ENCODE peak calls at places on chromosome 7, in nine cellular contexts. L, E, C, B, K, R, Z, F and W are unnamed samples.

GRCh38 chr7:18400281-18400680 is 95.3 kb upstream of the HDAC9 start:
- DNase-seq in K (no peak), C (no peak), R (peak), B (no peak), E (no peak), Z (no peak), F (no peak), L (no peak), W (no peak)

GRCh38 chr7:28418311-28418710 is 6.0 kb downstream of the CREB5 start:
- DNase-seq in F (no peak), Z (no peak), C (no peak), B (no peak), K (no peak), R (no peak), L (no peak), E (no peak), W (no peak)

GRCh38 chr7:26664735-26665420 is 199.5 kb downstream of the SKAP2 start:
- DNase-seq in F (peak), E (no peak), K (no peak), L (peak), Z (no peak), R (peak), B (no peak), C (peak), W (no peak)

GRCh38 chr7:150734293-150734692 is 2.9 kb upstream of the GIMAP5 start:
- DNase-seq in Z (no peak), L (no peak), R (no peak), B (no peak), C (no peak), F (no peak), E (no peak), K (no peak), W (no peak)

GRCh38 chr7:4144171-4144701 is 537.9 kb upstream of the FOXK1 start:
- DNase-seq in F (no peak), Z (peak), E (no peak), K (no peak), R (no peak), C (no peak), B (no peak), L (no peak), W (no peak)

GRCh38 chr7:18384491-18385143 is 110.9 kb upstream of the HDAC9 start:
- DNase-seq in Z (no peak), R (peak), F (no peak), C (no peak), K (no peak), L (no peak), B (no peak), E (no peak), W (no peak)

GRCh38 chr7:149229526-149229925 is 9.9 kb upstream of the ZNF212 start:
- DNase-seq in L (no peak), R (no peak), B (no peak), K (no peak), Z (no peak), E (no peak), C (no peak), F (no peak), W (no peak)

GRCh38 chr7:131151034-131151433 is 176.6 kb upstream of the MKLN1 start:
- DNase-seq in R (no peak), C (no peak), E (no peak), K (peak), L (no peak), F (no peak), Z (no peak), B (no peak), W (no peak)

GRCh38 chr7:127391591-127392181 is 822 bp downstream of the ZNF800 start:
- DNase-seq in B (peak), F (peak), E (peak), Z (peak), C (peak), K (peak), L (peak), R (peak), W (peak)

GRCh38 chr7:121479466-121479865 is 83.4 kb upstream of the FAM3C start:
- DNase-seq in F (no peak), E (no peak), K (no peak), Z (no peak), R (no peak), B (no peak), C (peak), L (no peak), W (no peak)

GRCh38 chr7:40156988-40157387 is 22.2 kb downstream of the SUGCT start:
- DNase-seq in K (no peak), E (no peak), Z (no peak), B (no peak), C (no peak), L (no peak), F (no peak), R (no peak), W (no peak)

GRCh38 chr7:85695041-85695990 is 508.5 kb upstream of the SEMA3D start:
- DNase-seq in R (peak), B (peak), E (peak), L (peak), C (peak), Z (no peak), F (no peak), K (no peak), W (no peak)

GRCh38 chr7:85806321-85806720 is 619.5 kb upstream of the SEMA3D start:
- DNase-seq in L (no peak), K (no peak), F (no peak), E (no peak), B (peak), Z (no peak), C (no peak), R (no peak), W (no peak)

GRCh38 chr7:15801565-15801964 is 115.1 kb upstream of the MEOX2 start:
- DNase-seq in C (peak), Z (no peak), R (peak), E (peak), K (peak), F (peak), L (peak), B (no peak), W (no peak)

GRCh38 chr7:74047804-74048380 is 19.9 kb downstream of the ELN start:
- DNase-seq in E (no peak), Z (no peak), R (no peak), L (no peak), C (no peak), B (no peak), K (peak), F (no peak), W (no peak)

GRCh38 chr7:126203185-126203584 is 1049.6 kb downstream of the GRM8 start:
- DNase-seq in R (no peak), C (no peak), B (no peak), E (no peak), F (no peak), L (no peak), K (no peak), Z (no peak), W (no peak)

GRCh38 chr7:52962402-52962801 is 73.0 kb upstream of the POM121L12 start:
- DNase-seq in F (no peak), L (no peak), C (no peak), Z (no peak), K (no peak), E (no peak), B (no peak), R (no peak), W (no peak)

GRCh38 chr7:90709501-90710465 is 113.7 kb downstream of the CDK14 start:
- DNase-seq in K (no peak), E (peak), C (peak), R (peak), Z (no peak), L (peak), B (no peak), F (no peak), W (no peak)

GRCh38 chr7:37181550-37181932 is 267.1 kb downstream of the ELMO1 start:
- DNase-seq in R (no peak), K (no peak), C (no peak), B (no peak), F (no peak), L (no peak), E (no peak), Z (no peak), W (no peak)

GRCh38 chr7:42161723-42162122 is 75.3 kb downstream of the GLI3 start:
- DNase-seq in L (peak), K (no peak), Z (no peak), R (no peak), F (no peak), E (no peak), B (no peak), C (peak), W (no peak)

GRCh38 chr7:106071999-106072714 is 40.0 kb downstream of the SYPL1 start:
- DNase-seq in R (peak), C (peak), L (no peak), F (no peak), E (no peak), K (no peak), Z (no peak), B (no peak), W (no peak)

GRCh38 chr7:12107841-12108249 is 103.2 kb upstream of the TMEM106B start:
- DNase-seq in B (peak), K (no peak), L (no peak), R (peak), C (no peak), E (peak), F (no peak), Z (no peak), W (no peak)

GRCh38 chr7:12110425-12110824 is 100.7 kb upstream of the TMEM106B start:
- DNase-seq in B (peak), F (no peak), E (no peak), R (no peak), C (no peak), K (no peak), Z (no peak), L (no peak), W (no peak)

GRCh38 chr7:12111461-12112405 is 99.4 kb upstream of the TMEM106B start:
- DNase-seq in R (peak), E (peak), L (peak), C (peak), B (no peak), Z (no peak), K (peak), F (peak), W (no peak)
- TF ChIP-seq CTCF in R (no peak), E (peak), L (no peak), C (peak), B (no peak), Z (no peak), K (no peak), F (no peak), W (no peak)

GRCh38 chr7:124152859-124153692 is 120.2 kb upstream of the TMEM229A start:
- DNase-seq in E (peak), C (peak), K (no peak), Z (no peak), B (peak), L (peak), R (peak), F (no peak), W (no peak)
- TF ChIP-seq CTCF in E (peak), C (peak), K (peak), Z (peak), B (peak), L (peak), R (peak), F (no peak), W (peak)

DNA sequence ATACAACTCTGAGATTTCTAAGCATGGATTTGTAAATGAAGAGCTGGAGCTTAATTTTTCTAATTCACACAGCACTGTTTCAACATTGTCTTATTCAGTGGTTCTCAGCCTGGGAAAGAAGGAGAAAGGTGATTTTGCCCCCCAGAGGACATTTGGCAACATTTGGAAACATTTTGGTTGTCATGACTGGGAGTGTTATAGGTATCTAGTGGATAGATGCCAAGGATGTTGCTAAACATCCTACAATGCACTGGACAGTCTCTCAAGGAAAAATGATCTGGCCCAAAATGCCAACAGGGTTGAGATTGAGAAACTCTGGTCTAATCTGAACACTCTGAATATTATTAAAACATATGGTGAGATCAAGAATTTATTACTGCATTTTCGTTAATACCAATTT is 3.8 kb upstream of the CAV2 start:
- DNase-seq in F (no peak), R (no peak), B (peak), C (peak), E (no peak), Z (no peak), L (peak), K (no peak), W (no peak)
- TF ChIP-seq CTCF in F (no peak), R (no peak), B (no peak), C (no peak), E (no peak), Z (no peak), L (no peak), K (no peak), W (no peak)

DNA sequence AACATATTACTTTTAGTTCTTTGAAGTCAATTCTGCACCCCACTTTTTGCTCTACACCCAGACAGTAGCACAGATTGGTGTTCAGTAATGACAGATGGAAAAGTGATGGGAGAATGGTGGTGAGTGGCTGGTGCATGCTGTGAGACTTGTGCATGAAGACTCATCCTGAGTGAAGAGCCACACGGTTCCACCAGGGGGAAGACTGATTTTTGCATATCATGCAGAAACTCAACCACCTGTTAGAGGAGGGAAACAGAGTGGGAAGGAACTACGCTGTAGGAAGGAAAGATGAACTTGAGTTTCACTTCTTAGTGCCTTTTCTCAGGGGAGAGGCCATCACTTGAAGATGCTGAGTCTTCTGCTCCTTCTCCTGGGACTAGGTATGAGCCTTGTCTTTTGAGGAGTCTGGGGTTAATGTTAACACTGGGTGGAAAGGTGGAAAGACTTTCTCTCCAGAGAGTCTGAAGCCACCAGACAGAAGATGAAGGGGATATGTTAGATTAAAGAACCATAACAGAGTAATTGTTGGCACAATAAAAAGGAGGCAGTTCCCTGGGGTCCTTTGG is 9.3 kb upstream of the PRSS1 start:
- DNase-seq in F (no peak), E (no peak), R (no peak), Z (no peak), K (no peak), L (peak), C (peak), B (no peak), W (no peak)
- TF ChIP-seq CTCF in F (no peak), E (peak), R (no peak), Z (no peak), K (no peak), L (no peak), C (no peak), B (no peak), W (peak)

GRCh38 chr7:44975331-44976039 is 3.3 kb downstream of the MYO1G start:
- DNase-seq in C (no peak), E (no peak), F (no peak), K (no peak), L (no peak), Z (no peak), R (no peak), B (no peak), W (no peak)

GRCh38 chr7:44972562-44972961 is 6.3 kb downstream of the MYO1G start:
- DNase-seq in E (no peak), Z (no peak), R (no peak), L (no peak), C (no peak), F (no peak), K (no peak), B (no peak), W (no peak)

GRCh38 chr7:44974549-44974948 is 4.3 kb downstream of the MYO1G start:
- DNase-seq in Z (no peak), E (no peak), L (no peak), F (no peak), C (no peak), B (no peak), K (no peak), R (no peak), W (no peak)

GRCh38 chr7:44971991-44972441 is 6.8 kb downstream of the MYO1G start:
- DNase-seq in R (no peak), B (no peak), E (no peak), K (no peak), Z (no peak), F (no peak), C (no peak), L (no peak), W (no peak)

GRCh38 chr7:44973610-44974401 is 5.0 kb downstream of the MYO1G start:
- DNase-seq in E (no peak), K (peak), Z (no peak), F (no peak), R (no peak), L (peak), C (peak), B (peak), W (no peak)
- TF ChIP-seq CTCF in E (peak), K (peak), Z (peak), F (no peak), R (peak), L (peak), C (peak), B (peak), W (peak)